ENCODE peak calls at places on chromosomes 16 and 17, in seven cellular contexts. G is neural crest cell, R is BE2C, P is stomach, A is ovary, M is AG10803, Q is GM10248. U is an unnamed sample.

GRCh38 chr16:3696425-3697218 is 20.7 kb downstream of the TRAP1 start:
- DNase-seq in G (no peak), R (no peak), P (peak; percentile 34), A (no peak), M (peak; percentile 56), Q (no peak), U (no peak)

GRCh38 chr16:81599034-81599744 is 154.6 kb downstream of the CMIP start:
- DNase-seq in G (no peak), R (no peak), P (peak; percentile 75), A (no peak), M (no peak), Q (no peak), U (no peak)

GRCh38 chr16:64717871-64718270 is 404.0 kb downstream of the CDH11 start:
- DNase-seq in G (no peak), R (no peak), P (no peak), A (no peak), M (no peak), Q (no peak), U (no peak)

GRCh38 chr16:5971924-5972323 is 874.3 kb upstream of the EEF2KMT start:
- DNase-seq in G (no peak), R (no peak), P (no peak), A (no peak), M (no peak), Q (no peak), U (no peak)

GRCh38 chr16:2532494-2533141 is 1.4 kb upstream of the CEMP1 start:
- DNase-seq in G (no peak), R (peak; percentile 50), P (peak; percentile 88), A (peak; percentile 73), M (peak; percentile 42), Q (no peak), U (no peak)

GRCh38 chr16:83802135-83802534 is 5.6 kb upstream of the HSBP1 start:
- DNase-seq in G (no peak), R (no peak), P (no peak), A (no peak), M (peak; percentile 87), Q (no peak), U (no peak)

GRCh38 chr16:12893050-12893750 is 8.2 kb upstream of the SHISA9 start:
- DNase-seq in G (no peak), R (no peak), P (no peak), A (no peak), M (no peak), Q (no peak), U (no peak)

GRCh38 chr17:77365584-77366186 is 224.9 kb downstream of the SEC14L1 start:
- DNase-seq in G (no peak), R (peak; percentile 78), P (peak; percentile 79), A (peak; percentile 64), M (peak; percentile 88), Q (no peak), U (no peak)

GRCh38 chr16:2043296-2043979 is 4.2 kb downstream of the NTHL1 start:
- DNase-seq in G (no peak), R (no peak), P (no peak), A (no peak), M (no peak), Q (no peak), U (peak; percentile 13)

GRCh38 chr17:43479948-43480347 is 3.8 kb upstream of the DHX8 start:
- DNase-seq in G (no peak), R (no peak), P (no peak), A (no peak), M (no peak), Q (no peak), U (no peak)

GRCh38 chr16:88510091-88510719 is 57.1 kb downstream of the ZFPM1 start:
- DNase-seq in G (no peak), R (no peak), P (no peak), A (no peak), M (no peak), Q (no peak), U (no peak)

DNA sequence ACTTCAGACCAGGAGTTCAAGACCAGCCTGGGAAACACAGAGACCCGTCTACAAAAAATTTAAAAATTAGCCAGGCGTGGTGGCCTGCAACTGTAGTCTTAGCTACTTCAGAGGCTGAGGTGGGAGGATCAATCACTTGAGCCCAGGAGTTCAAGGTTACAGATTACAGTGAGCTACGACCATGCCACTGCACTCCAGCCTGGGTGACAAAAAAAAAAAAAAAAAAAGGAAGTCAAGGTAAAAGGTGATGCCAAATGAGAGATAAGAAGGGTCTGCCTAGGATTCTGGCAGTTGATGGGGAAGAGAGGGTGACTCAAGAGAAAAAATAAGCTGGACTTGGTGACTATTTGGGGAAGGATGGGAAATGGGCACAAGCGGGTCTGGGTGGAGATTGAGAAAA is 32.5 kb downstream of the MYO18A start:
- DNase-seq in G (no peak), R (no peak), P (no peak), A (no peak), M (no peak), Q (no peak), U (no peak)
- TF ChIP-seq CTCF in G (no peak), R (no peak), P (no peak), A (no peak), M (no peak), Q (no peak), U (no peak)

GRCh38 chr17:14510136-14510535 is 209.3 kb downstream of the HS3ST3B1 start:
- DNase-seq in G (no peak), R (no peak), P (no peak), A (no peak), M (peak; percentile 44), Q (no peak), U (no peak)

GRCh38 chr17:14513835-14514234 is 213.0 kb downstream of the HS3ST3B1 start:
- DNase-seq in G (no peak), R (no peak), P (no peak), A (no peak), M (no peak), Q (no peak), U (no peak)

GRCh38 chr17:14515015-14515414 is 214.1 kb downstream of the HS3ST3B1 start:
- DNase-seq in G (no peak), R (no peak), P (no peak), A (no peak), M (peak; percentile 27), Q (no peak), U (no peak)
- TF ChIP-seq CTCF in G (peak; percentile 35), R (no peak), P (no peak), A (no peak), M (peak; percentile 28), Q (no peak), U (no peak)

DNA sequence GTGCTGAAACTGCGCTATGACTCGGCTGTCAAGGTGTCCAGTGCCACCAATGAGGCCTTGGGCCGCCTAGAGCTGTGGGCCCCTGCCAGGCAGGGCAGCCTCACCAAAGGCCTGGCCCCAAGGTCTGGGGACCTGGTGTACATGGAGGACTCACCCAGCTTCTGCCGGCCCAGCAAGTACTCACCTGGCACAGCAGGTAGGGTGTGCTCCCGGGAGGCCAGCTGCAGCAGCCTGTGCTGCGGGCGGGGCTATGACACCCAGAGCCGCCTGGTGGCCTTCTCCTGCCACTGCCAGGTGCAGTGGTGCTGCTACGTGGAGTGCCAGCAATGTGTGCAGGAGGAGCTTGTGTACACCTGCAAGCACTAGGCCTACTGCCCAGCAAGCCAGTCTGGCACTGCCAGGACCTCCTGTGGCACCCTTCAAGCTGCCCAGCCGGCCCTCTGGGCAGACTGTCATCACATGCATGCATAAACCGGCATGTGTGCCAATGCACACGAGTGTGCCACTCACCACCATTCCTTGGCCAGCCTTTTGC is 25.0 kb downstream of the WNT9B start:
- DNase-seq in G (no peak), R (peak; percentile 35), P (peak; percentile 86), A (no peak), M (no peak), Q (no peak), U (no peak)
- TF ChIP-seq CTCF in G (peak; percentile 43), R (peak; percentile 52), P (peak; percentile 86), A (no peak), M (peak; percentile 14), Q (no peak), U (peak; percentile 17)

GRCh38 chr17:66952681-66953638 is 11.5 kb upstream of the CACNG4 start:
- DNase-seq in G (no peak), R (no peak), P (no peak), A (no peak), M (no peak), Q (no peak), U (peak; percentile 46)
- TF ChIP-seq CTCF in G (no peak), R (peak; percentile 25), P (no peak), A (no peak), M (no peak), Q (no peak), U (no peak)

GRCh38 chr17:57288753-57289121 is 32.4 kb downstream of the MSI2 start:
- DNase-seq in G (no peak), R (no peak), P (no peak), A (no peak), M (no peak), Q (no peak), U (no peak)
- TF ChIP-seq CTCF in G (no peak), R (no peak), P (no peak), A (no peak), M (no peak), Q (no peak), U (no peak)

U was measured in glutamatergic neuron.